ENCODE peak calls at places on chromosomes 13 and 19, in four cellular contexts. L, E, W and P are unnamed samples. For H3K4me1, the result is how much of the 10 kb centered on the place peaks cover.

GRCh38 chr19:4988770-4989251 is 19.9 kb downstream of the KDM4B start:
- DNase-seq in L (no peak), W (no peak), E (no peak), P (peak)

GRCh38 chr13:35621989-35622388 is 145.5 kb upstream of the MAB21L1 start:
- DNase-seq in E (no peak), L (no peak), W (no peak), P (no peak)

GRCh38 chr19:32322541-32322940 is 22.9 kb upstream of the ZNF507 start:
- DNase-seq in L (no peak), E (no peak), W (no peak), P (no peak)

GRCh38 chr13:110597041-110597689 is 18.2 kb upstream of the NAXD start:
- DNase-seq in W (no peak), L (no peak), E (no peak), P (no peak)

GRCh38 chr19:47019431-47020041 is at the start of gene NPAS1:
- DNase-seq in L (no peak), W (no peak), E (no peak), P (no peak)

GRCh38 chr19:5340637-5341447 is at the start of gene PTPRS:
- DNase-seq in W (peak), L (no peak), E (peak), P (peak)

GRCh38 chr13:90696656-90697055 is 650.8 kb upstream of the MIR17HG start:
- DNase-seq in W (no peak), L (no peak), E (no peak), P (no peak)

GRCh38 chr13:76216729-76217128 is 580.6 kb downstream of the LMO7 start:
- DNase-seq in E (no peak), W (no peak), L (no peak), P (no peak)

GRCh38 chr13:67772807-67773453 is 542.8 kb upstream of the PCDH9 start:
- DNase-seq in W (peak), L (no peak), E (no peak), P (no peak)

GRCh38 chr13:40992678-40993077 is 26.4 kb downstream of the ELF1 start:
- DNase-seq in W (no peak), E (no peak), L (no peak), P (no peak)

GRCh38 chr19:4360081-4360569 is 16.8 kb downstream of the MPND start:
- DNase-seq in E (no peak), L (no peak), W (no peak), P (no peak)

GRCh38 chr19:2089001-2089711 is 7.0 kb downstream of the MOB3A start:
- DNase-seq in E (no peak), L (no peak), W (no peak), P (no peak)

GRCh38 chr19:16209266-16209665 is 11.6 kb downstream of the AP1M1 start:
- DNase-seq in E (no peak), W (no peak), L (no peak), P (no peak)

GRCh38 chr13:105721056-105721455 is 814.4 kb downstream of the EFNB2 start:
- DNase-seq in W (no peak), L (no peak), E (no peak), P (no peak)

GRCh38 chr13:97192166-97192565 is 30.0 kb upstream of the MBNL2 start:
- DNase-seq in E (no peak), L (no peak), W (no peak), P (no peak)

GRCh38 chr13:107883561-107884175 is 331.7 kb downstream of the LIG4 start:
- DNase-seq in L (no peak), E (no peak), W (no peak), P (no peak)

GRCh38 chr19:35612224-35612558 is 344 bp upstream of the HAUS5 start:
- DNase-seq in E (no peak), L (no peak), W (no peak), P (no peak)

GRCh38 chr13:93248627-93249047 is 22.0 kb downstream of the GPC6 start:
- DNase-seq in L (no peak), E (peak), W (no peak), P (no peak)

GRCh38 chr19:10861118-10861651 is 10.2 kb upstream of the CARM1 start:
- DNase-seq in W (no peak), L (no peak), E (peak), P (no peak)

GRCh38 chr19:48348039-48348438 is 15.7 kb downstream of the TMEM143 start:
- DNase-seq in W (no peak), E (no peak), L (no peak), P (no peak)

GRCh38 chr19:20662421-20663105 is 1.2 kb upstream of the ZNF626 start:
- DNase-seq in E (no peak), L (no peak), W (no peak), P (no peak)

GRCh38 chr19:5018224-5019015 is 49.5 kb downstream of the KDM4B start:
- DNase-seq in L (no peak), W (no peak), E (no peak), P (no peak)

GRCh38 chr13:37602743-37603381 is 4.3 kb upstream of the POSTN start:
- DNase-seq in W (no peak), E (no peak), L (no peak), P (no peak)

GRCh38 chr19:16061943-16062342 is 14.4 kb upstream of the TPM4 start:
- DNase-seq in W (no peak), E (no peak), L (no peak), P (no peak)

GRCh38 chr19:3338541-3339181 is 27.7 kb upstream of the NFIC start:
- DNase-seq in W (peak), L (no peak), E (peak), P (no peak)

GRCh38 chr19:28686741-28687140 is 526.2 kb downstream of the UQCRFS1 start:
- DNase-seq in L (no peak), E (no peak), W (no peak), P (no peak)

GRCh38 chr19:5369962-5370367 is 29.4 kb upstream of the PTPRS start:
- DNase-seq in E (peak), L (no peak), W (peak), P (peak)

GRCh38 chr19:6060600-6061391 is 49.5 kb downstream of the RFX2 start:
- DNase-seq in L (no peak), E (no peak), W (no peak), P (peak)

GRCh38 chr13:50908371-50908770 is 1.2 kb upstream of the RNASEH2B start:
- DNase-seq in E (no peak), L (no peak), W (no peak), P (no peak)

GRCh38 chr19:12346896-12347295 is 13.5 kb upstream of the ZNF563 start:
- DNase-seq in W (no peak), L (no peak), E (no peak), P (no peak)
- TF ChIP-seq CTCF in W (no peak), L (no peak), E (no peak), P (no peak)

GRCh38 chr13:69947577-69947976 is 160.0 kb upstream of the ATXN8OS start:
- DNase-seq in L (no peak), E (no peak), W (no peak), P (no peak)
- H3K4me3 ChIP-seq in L (no peak), E (no peak), W (no peak), P (no peak)

GRCh38 chr19:39145180-39145953 is 19.8 kb downstream of the PAK4 start:
- DNase-seq in L (no peak), W (no peak), E (no peak), P (no peak)
- H3K4me1 ChIP-seq in L (under half), W (under half), E (under half), P (under half)

GRCh38 chr19:39497850-39498261 is 891 bp upstream of the DLL3 start:
- DNase-seq in E (no peak), W (peak), L (no peak), P (no peak)
- TF ChIP-seq CTCF in E (no peak), W (peak), L (no peak), P (peak)

DNA sequence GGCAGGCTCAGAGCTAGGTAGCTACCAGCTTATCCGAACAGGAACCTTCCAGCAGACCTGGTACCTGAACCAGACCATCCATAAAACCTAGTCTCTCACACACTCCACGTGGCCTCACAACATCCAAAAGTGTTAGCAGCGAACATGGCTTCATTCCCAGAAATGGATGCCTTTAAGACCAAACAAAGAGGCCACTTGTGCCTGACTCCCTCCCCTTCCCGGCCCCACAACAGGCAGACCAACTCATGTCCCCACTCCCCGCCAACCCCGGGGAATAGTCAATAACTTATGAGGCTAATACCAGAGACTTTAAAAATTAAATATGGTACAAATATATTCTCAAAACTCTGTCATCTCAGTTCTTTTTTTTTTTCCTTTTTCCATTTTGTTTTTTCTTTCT is 46.2 kb downstream of the ZNF557 start:
- DNase-seq in L (no peak), E (no peak), W (no peak), P (no peak)
- H3K4me3 ChIP-seq in L (no peak), E (no peak), W (no peak), P (no peak)

GRCh38 chr19:17232258-17232657 is 6.2 kb downstream of the OCEL1 start:
- DNase-seq in E (no peak), L (no peak), W (no peak), P (no peak)

GRCh38 chr19:17236831-17237543 is 8.7 kb downstream of the NR2F6 start:
- DNase-seq in E (no peak), W (no peak), L (no peak), P (no peak)

GRCh38 chr19:17235618-17236413 is 9.8 kb downstream of the OCEL1 start:
- DNase-seq in W (peak), L (no peak), E (peak), P (peak)

GRCh38 chr19:17236414-17236716 is 9.4 kb downstream of the NR2F6 start:
- DNase-seq in W (no peak), E (no peak), L (no peak), P (no peak)

DNA sequence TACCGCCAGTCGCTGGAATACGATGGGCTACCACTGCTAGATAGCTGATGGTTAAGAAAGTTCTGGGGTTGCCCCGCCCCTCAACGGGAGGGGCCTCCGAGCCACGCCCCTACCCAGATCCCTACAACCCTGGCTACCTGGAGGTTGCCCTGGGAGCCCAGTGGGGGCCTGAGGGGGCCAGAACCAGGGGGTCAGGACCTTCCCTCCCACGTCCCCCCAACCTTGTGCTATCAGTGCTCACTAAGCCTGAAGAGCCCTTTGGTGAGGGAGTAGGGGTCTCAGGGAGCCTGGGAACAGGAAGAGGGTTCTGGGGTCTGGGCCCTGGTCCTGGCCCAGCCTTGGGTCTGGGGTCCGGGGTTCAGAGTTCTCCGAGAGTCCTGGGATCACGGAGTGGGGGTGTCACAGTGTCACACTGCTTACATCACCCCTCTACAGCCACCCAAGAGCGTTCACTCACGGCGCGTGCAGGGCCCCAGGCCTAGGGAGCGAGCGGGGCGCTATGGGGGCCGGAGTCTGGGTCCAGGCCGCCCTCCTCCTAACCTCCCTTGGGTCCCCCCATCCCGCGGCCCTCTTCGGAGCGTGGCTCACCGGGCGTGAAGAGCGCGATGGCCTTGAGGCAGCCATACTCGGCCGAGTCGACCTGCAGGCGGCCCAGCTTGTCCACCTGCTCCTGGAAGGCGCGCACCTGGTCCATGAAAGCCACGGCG is 9.0 kb downstream of the OCEL1 start:
- DNase-seq in L (no peak), E (peak), W (peak), P (peak)
- H3K4me1 ChIP-seq in L (under half), E (half or more), W (under half), P (under half)

GRCh38 chr13:46642254-46642653 is 89.3 kb downstream of the LRCH1 start:
- DNase-seq in W (no peak), E (no peak), L (no peak), P (no peak)

GRCh38 chr13:46643165-46643777 is 90.3 kb downstream of the LRCH1 start:
- DNase-seq in W (no peak), E (no peak), L (no peak), P (no peak)

GRCh38 chr13:46647514-46648065 is 94.6 kb downstream of the LRCH1 start:
- DNase-seq in W (no peak), L (no peak), E (no peak), P (no peak)

DNA sequence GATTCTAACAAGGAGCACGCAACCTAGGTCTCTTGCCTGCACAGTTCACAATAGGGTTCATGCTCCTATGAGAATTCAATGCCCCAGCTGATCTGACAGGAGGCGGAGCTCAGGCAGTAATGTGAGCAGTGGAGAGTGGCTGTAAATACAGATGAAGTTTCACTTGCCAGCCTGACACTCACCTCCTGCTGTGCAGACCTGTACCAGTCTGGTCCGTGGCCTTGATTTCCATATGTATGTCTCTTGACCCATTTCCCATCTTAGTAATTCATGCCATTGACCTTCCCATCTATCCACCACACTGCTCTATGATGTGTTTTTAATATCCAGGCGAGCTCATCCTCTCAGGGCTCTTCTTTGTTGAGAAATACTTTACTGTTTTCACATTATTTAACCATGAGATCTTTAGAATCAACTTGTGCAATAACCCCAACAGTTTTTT is 95.2 kb downstream of the LRCH1 start:
- DNase-seq in W (no peak), L (no peak), E (peak), P (no peak)
- TF ChIP-seq CTCF in W (no peak), L (no peak), E (no peak), P (no peak)

GRCh38 chr13:25699600-25699999 is 327.8 kb downstream of the ATP8A2 start:
- DNase-seq in W (no peak), L (no peak), E (no peak), P (no peak)
- H3K4me3 ChIP-seq in W (no peak), L (no peak), E (no peak), P (no peak)

DNA sequence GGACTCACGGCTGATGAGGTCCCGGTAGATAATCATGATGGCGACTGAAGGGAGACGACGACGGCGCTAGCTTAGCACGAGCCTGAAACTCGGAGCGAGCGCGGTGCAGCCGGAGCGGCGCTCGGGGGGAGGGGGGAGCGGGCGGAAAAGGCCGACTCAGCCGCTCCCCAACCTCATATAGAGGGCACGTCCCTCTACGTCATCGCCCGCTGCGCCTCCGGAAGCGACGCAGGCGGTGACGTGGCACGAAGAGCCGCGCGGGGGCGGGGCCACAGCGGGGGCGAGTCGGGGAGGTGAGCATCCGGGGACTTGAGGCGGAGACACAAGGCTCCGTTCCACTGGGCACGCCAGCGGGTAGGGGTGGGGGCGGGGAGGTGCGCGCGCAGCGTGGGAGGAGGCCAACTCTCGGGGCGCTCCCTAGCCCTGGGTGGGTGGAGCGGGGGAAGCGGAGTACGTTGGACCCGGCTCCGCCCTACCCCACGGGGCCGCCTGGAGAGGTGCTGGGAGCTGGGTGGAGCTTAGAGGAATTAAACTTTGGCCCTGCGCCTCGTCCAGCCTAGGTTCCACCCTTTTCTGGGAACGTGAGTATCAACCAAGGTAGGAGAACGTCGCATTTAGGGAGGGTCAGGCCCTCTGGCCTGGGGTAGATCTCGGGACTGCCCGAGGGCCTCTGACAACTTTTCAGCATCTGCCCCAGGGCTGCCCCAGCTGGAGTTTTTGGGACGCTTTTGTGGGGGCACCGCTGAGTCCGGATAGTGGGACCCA is at the start of gene TPT1:
- DNase-seq in W (peak), E (peak), L (peak), P (peak)
- H3K4me1 ChIP-seq in W (under half), E (under half), L (half or more), P (under half)